ENCODE peak calls at places on chromosomes 16 and 17, in nine cellular contexts. T, L, W, X, S, G, Z, V and C are unnamed samples.

GRCh38 chr16:24139282-24139681 is 116.9 kb upstream of the CACNG3 start:
- DNase-seq in T (peak; percentile 20), L (no peak), W (no peak), X (no peak), S (no peak), G (no peak), Z (no peak), V (no peak), C (no peak)

GRCh38 chr17:49629447-49629846 is 48.5 kb downstream of the SPOP start:
- DNase-seq in T (no peak), L (no peak), W (no peak), X (no peak), S (no peak), G (no peak), Z (no peak), V (no peak), C (no peak)

GRCh38 chr17:48718781-48719641 is 3.3 kb downstream of the PRAC1 start:
- DNase-seq in T (no peak), L (no peak), W (peak; percentile 42), X (no peak), S (no peak), G (no peak), Z (no peak), V (no peak), C (no peak)

GRCh38 chr16:27991876-27992275 is 71.6 kb downstream of the GSG1L start:
- DNase-seq in T (no peak), L (no peak), W (no peak), X (no peak), S (no peak), G (no peak), Z (no peak), V (peak; percentile 5), C (no peak)

GRCh38 chr17:35088647-35088910 is 25.1 kb upstream of the RFFL start:
- DNase-seq in T (no peak), L (peak; percentile 44), W (no peak), X (no peak), S (no peak), G (no peak), Z (no peak), V (no peak), C (peak; percentile 64)

GRCh38 chr17:70060415-70060814 is 14.6 kb upstream of the KCNJ16 start:
- DNase-seq in T (no peak), L (peak; percentile 36), W (no peak), X (no peak), S (no peak), G (no peak), Z (no peak), V (no peak), C (no peak)

GRCh38 chr17:43094129-43094834 is 30.9 kb downstream of the BRCA1 start:
- DNase-seq in T (no peak), L (no peak), W (no peak), X (no peak), S (no peak), G (no peak), Z (no peak), V (no peak), C (no peak)

GRCh38 chr16:68470461-68471150 is 22.3 kb upstream of the SMPD3 start:
- DNase-seq in T (no peak), L (no peak), W (no peak), X (no peak), S (no peak), G (no peak), Z (no peak), V (peak; percentile 71), C (no peak)

GRCh38 chr16:87622756-87623319 is 20.5 kb downstream of the JPH3 start:
- DNase-seq in T (no peak), L (no peak), W (no peak), X (no peak), S (no peak), G (no peak), Z (no peak), V (no peak), C (no peak)

GRCh38 chr16:69796285-69797118 is 34.4 kb downstream of the WWP2 start:
- DNase-seq in T (peak; percentile 61), L (no peak), W (peak; percentile 78), X (peak; percentile 47), S (no peak), G (peak; percentile 74), Z (no peak), V (no peak), C (no peak)

GRCh38 chr17:28225872-28226271 is 93.1 kb upstream of the TMEM97 start:
- DNase-seq in T (no peak), L (no peak), W (no peak), X (no peak), S (no peak), G (no peak), Z (no peak), V (peak; percentile 45), C (no peak)

GRCh38 chr17:40564883-40565744 is at the start of gene CCR7:
- DNase-seq in T (peak; percentile 68), L (peak; percentile 15), W (no peak), X (no peak), S (no peak), G (no peak), Z (peak; percentile 95), V (peak; percentile 40), C (peak; percentile 31)

GRCh38 chr17:9212376-9213310 is 191.3 kb downstream of the NTN1 start:
- DNase-seq in T (no peak), L (no peak), W (no peak), X (no peak), S (no peak), G (no peak), Z (no peak), V (no peak), C (no peak)

GRCh38 chr16:74035816-74036215 is 260.8 kb upstream of the PSMD7 start:
- DNase-seq in T (peak; percentile 19), L (no peak), W (peak; percentile 23), X (peak; percentile 5), S (no peak), G (peak; percentile 12), Z (no peak), V (no peak), C (no peak)

GRCh38 chr17:73343739-73344454 is 32.1 kb upstream of the CDC42EP4 start:
- DNase-seq in T (no peak), L (no peak), W (peak; percentile 22), X (no peak), S (no peak), G (no peak), Z (no peak), V (no peak), C (no peak)

GRCh38 chr16:17467923-17468540 is 2.7 kb downstream of the XYLT1 start:
- DNase-seq in T (peak; percentile 34), L (peak; percentile 67), W (peak; percentile 82), X (peak; percentile 14), S (peak; percentile 65), G (peak; percentile 33), Z (peak; percentile 62), V (peak; percentile 86), C (peak; percentile 64)
- H3K27ac ChIP-seq in T (no peak overlapping the region), L (no peak overlapping the region), W (no peak overlapping the region), X (no peak overlapping the region), S (no peak overlapping the region), G (no peak overlapping the region), Z (no peak overlapping the region), V (peak overlapping the region; percentile 100), C (no peak overlapping the region)

DNA sequence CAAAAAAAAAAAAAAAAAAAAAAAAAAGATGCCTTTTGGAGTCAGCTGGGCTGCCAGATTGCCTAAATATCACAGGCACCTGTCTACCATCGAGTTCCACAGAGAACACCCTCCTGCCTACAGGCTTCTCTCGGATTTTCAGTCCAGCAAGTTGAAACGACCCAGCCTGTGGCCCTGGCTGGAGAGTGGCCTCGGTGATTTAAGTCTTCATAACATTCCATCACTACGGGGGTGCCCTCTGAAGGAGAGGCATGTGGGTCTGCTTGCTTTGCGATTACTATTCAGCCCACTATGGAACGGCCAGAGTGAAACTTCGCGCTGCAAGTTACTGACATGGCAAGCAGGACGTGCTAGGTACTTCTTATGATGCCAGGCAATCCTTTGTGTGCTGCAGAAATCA is 42.8 kb downstream of the MARCHF10 start:
- DNase-seq in T (no peak), L (no peak), W (no peak), X (no peak), S (no peak), G (no peak), Z (no peak), V (no peak), C (no peak)
- H3K27me3 ChIP-seq in T (peaks cover 54% of the 10 kb centered on the region), L (peaks cover 5% of the 10 kb centered on the region), W (no peaks in the 10 kb centered on the region), X (no peaks in the 10 kb centered on the region), S (no peaks in the 10 kb centered on the region), G (peaks cover 37% of the 10 kb centered on the region), Z (no peaks in the 10 kb centered on the region), V (no peaks in the 10 kb centered on the region), C (no peaks in the 10 kb centered on the region)

GRCh38 chr17:45425984-45426413 is 6.7 kb downstream of the ARHGAP27 start:
- DNase-seq in T (no peak), L (no peak), W (no peak), X (no peak), S (no peak), G (no peak), Z (no peak), V (no peak), C (no peak)

GRCh38 chr17:45425125-45425983 is 7.3 kb downstream of the ARHGAP27 start:
- DNase-seq in T (peak; percentile 72), L (peak; percentile 92), W (peak; percentile 78), X (peak; percentile 37), S (no peak), G (peak; percentile 99), Z (no peak), V (no peak), C (peak; percentile 31)

GRCh38 chr17:45423304-45423703 is 9.4 kb downstream of the ARHGAP27 start:
- DNase-seq in T (no peak), L (no peak), W (no peak), X (no peak), S (no peak), G (no peak), Z (no peak), V (no peak), C (no peak)

GRCh38 chr17:45423936-45424335 is 8.7 kb downstream of the ARHGAP27 start:
- DNase-seq in T (no peak), L (no peak), W (no peak), X (no peak), S (peak; percentile 5), G (no peak), Z (no peak), V (no peak), C (no peak)

GRCh38 chr17:45424769-45425124 is 7.9 kb downstream of the ARHGAP27 start:
- DNase-seq in T (no peak), L (no peak), W (no peak), X (no peak), S (no peak), G (no peak), Z (no peak), V (no peak), C (no peak)
- H3K27ac ChIP-seq in T (no peak overlapping the region), L (peak overlapping the region; percentile 71), W (peak overlapping the region; percentile 51), X (no peak overlapping the region), S (peak overlapping the region; percentile 85), G (peak overlapping the region; percentile 85), Z (peak overlapping the region; percentile 38), V (no peak overlapping the region), C (no peak overlapping the region)

DNA sequence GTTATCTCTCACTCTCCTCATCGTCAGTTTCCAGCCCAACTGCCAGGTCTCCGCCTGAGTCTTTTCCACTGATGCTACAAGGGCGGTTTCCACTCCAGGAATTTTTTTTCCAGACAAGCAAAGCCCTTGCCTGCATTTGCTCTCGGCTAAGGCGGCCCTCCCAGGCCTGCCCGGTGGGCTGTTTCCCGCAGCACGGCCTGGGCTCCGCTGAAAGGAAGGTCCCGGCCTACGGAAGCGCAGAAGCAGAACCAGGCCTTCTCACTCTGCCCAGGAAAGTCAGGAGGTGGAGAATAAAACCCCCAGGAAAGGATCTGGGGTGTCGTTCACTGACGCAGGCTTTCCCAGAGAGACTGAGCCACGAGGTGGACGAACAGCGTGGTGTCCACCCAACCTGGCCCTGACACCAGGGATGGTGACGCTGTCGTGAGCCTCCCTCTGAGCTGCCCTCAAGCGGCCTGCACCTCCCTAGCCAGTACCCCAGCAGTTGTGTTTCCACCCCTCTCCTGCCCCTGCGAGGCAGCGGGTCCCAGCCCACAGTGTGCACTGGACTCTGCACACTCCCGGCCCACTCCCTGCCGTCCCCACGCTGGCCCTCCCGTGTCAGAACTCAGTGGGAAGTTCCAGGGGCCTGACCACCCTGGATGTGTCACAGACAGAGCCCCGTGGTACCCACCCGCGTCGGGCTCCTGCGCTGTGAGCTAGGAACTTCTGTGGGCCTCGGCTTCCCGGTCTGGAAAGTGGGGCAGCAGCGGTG is 39.9 kb downstream of the CBFA2T3 start:
- DNase-seq in T (no peak), L (no peak), W (no peak), X (no peak), S (peak; percentile 49), G (no peak), Z (no peak), V (no peak), C (no peak)
- H3K27me3 ChIP-seq in T (no peaks in the 10 kb centered on the region), L (peaks cover 79% of the 10 kb centered on the region), W (peaks cover 44% of the 10 kb centered on the region), X (peaks cover 63% of the 10 kb centered on the region), S (no peaks in the 10 kb centered on the region), G (peaks cover 85% of the 10 kb centered on the region), Z (peaks cover 32% of the 10 kb centered on the region), V (no peaks in the 10 kb centered on the region), C (peaks cover 64% of the 10 kb centered on the region)